ENCODE peak calls at places on chromosome X, in nine cellular contexts. K, C, F, G, R, V, H, M and U are unnamed samples.

GRCh38 chrX:23764585-23764984 is 18.4 kb upstream of the SAT1 start:
- DNase-seq in G (no peak), R (no peak), K (peak), M (no peak), C (no peak), F (no peak), V (no peak), H (no peak), U (no peak)

GRCh38 chrX:16786791-16787735 is 797 bp downstream of the TXLNG start:
- DNase-seq in V (no peak), G (peak), K (peak), M (peak), R (peak), F (peak), H (peak), C (peak), U (peak)

GRCh38 chrX:96438803-96439202 is 245.8 kb upstream of the DIAPH2 start:
- DNase-seq in M (no peak), F (no peak), G (no peak), H (no peak), K (no peak), R (no peak), C (no peak), V (no peak), U (no peak)

GRCh38 chrX:104253567-104254441 is 929 bp downstream of the ESX1 start:
- DNase-seq in K (no peak), H (peak), C (no peak), V (no peak), F (no peak), G (no peak), R (no peak), M (no peak), U (no peak)

GRCh38 chrX:30283456-30284200 is 25.6 kb downstream of the NR0B1 start:
- DNase-seq in M (no peak), R (no peak), C (no peak), V (peak), K (no peak), F (no peak), H (peak), G (no peak), U (no peak)

GRCh38 chrX:132336172-132336571 is 116.9 kb upstream of the RAP2C start:
- DNase-seq in R (no peak), F (no peak), H (no peak), C (no peak), K (no peak), M (no peak), V (no peak), G (no peak), U (no peak)

GRCh38 chrX:13569479-13570244 is at the start of gene EGFL6:
- DNase-seq in G (no peak), H (no peak), F (no peak), M (no peak), V (no peak), R (no peak), K (peak), C (no peak), U (no peak)

GRCh38 chrX:47796433-47796906 is 40.2 kb upstream of the ZNF81 start:
- DNase-seq in C (no peak), V (peak), G (no peak), K (no peak), F (no peak), R (no peak), H (no peak), M (no peak), U (no peak)

GRCh38 chrX:111560801-111561200 is 49.4 kb downstream of the SERTM2 start:
- DNase-seq in R (no peak), G (no peak), H (no peak), V (no peak), K (peak), C (no peak), F (no peak), M (no peak), U (no peak)

GRCh38 chrX:105191878-105192277 is 28.6 kb downstream of the TEX13A start:
- DNase-seq in K (no peak), M (no peak), H (peak), V (no peak), F (no peak), C (no peak), R (no peak), G (no peak), U (no peak)

GRCh38 chrX:35670894-35671293 is 127.2 kb upstream of the MAGEB16 start:
- DNase-seq in M (no peak), G (no peak), C (no peak), K (no peak), H (no peak), F (no peak), R (no peak), V (no peak), U (no peak)

GRCh38 chrX:16119353-16120220 is 3.8 kb upstream of the GRPR start:
- DNase-seq in R (no peak), C (no peak), V (no peak), K (no peak), M (no peak), H (no peak), G (no peak), F (no peak), U (no peak)

GRCh38 chrX:38641197-38641596 is 79.9 kb downstream of the TSPAN7 start:
- DNase-seq in K (no peak), V (no peak), G (no peak), M (no peak), H (no peak), R (no peak), C (no peak), F (no peak), U (no peak)

GRCh38 chrX:2817036-2817435 is 11.7 kb upstream of the GYG2 start:
- DNase-seq in H (no peak), M (no peak), K (no peak), C (no peak), G (no peak), V (no peak), R (no peak), F (no peak), U (no peak)

GRCh38 chrX:9885150-9885549 is 82.0 kb upstream of the CLDN34 start:
- DNase-seq in F (no peak), G (no peak), H (peak), K (peak), R (peak), V (no peak), M (no peak), C (peak), U (no peak)

GRCh38 chrX:24494544-24495113 is 29.5 kb downstream of the PDK3 start:
- DNase-seq in M (no peak), R (no peak), K (peak), V (peak), C (peak), F (peak), G (no peak), H (peak), U (peak)

GRCh38 chrX:104432321-104432720 is 133.7 kb upstream of the IL1RAPL2 start:
- DNase-seq in V (no peak), K (no peak), R (no peak), M (no peak), G (no peak), H (no peak), C (no peak), F (no peak), U (no peak)